ENCODE peak calls at places on chromosomes 2 and 18, in ten cellular contexts. G, X, K, U, E, H, N, C, Z and M are unnamed samples.
A peak's percentile ranks its signal among the peaks of the same experiment; 100 is the strongest.

GRCh38 chr2:224722250-224722649 is 6.1 kb upstream of the CCDC195 start:
- DNase-seq in G (no peak), X (no peak), K (no peak), U (no peak), E (peak; percentile 71), H (peak; percentile 77), N (no peak), C (no peak), Z (peak; percentile 6), M (peak; percentile 36)

GRCh38 chr2:104487381-104487780 is 366.5 kb upstream of the POU3F3 start:
- DNase-seq in G (no peak), X (no peak), K (peak; percentile 0), U (no peak), E (peak; percentile 4), H (peak; percentile 39), N (no peak), C (no peak), Z (no peak), M (no peak)

GRCh38 chr2:132615329-132616085 is 54.5 kb downstream of the LYPD1 start:
- DNase-seq in G (no peak), X (no peak), K (no peak), U (no peak), E (no peak), H (no peak), N (no peak), C (no peak), Z (no peak), M (no peak)

GRCh38 chr18:70373062-70373519 is 84.2 kb downstream of the SOCS6 start:
- DNase-seq in G (no peak), X (no peak), K (peak; percentile 92), U (peak; percentile 91), E (peak; percentile 96), H (peak; percentile 92), N (peak; percentile 52), C (no peak), Z (peak; percentile 87), M (peak; percentile 95)

GRCh38 chr2:137117385-137117784 is 352.0 kb downstream of the THSD7B start:
- DNase-seq in G (no peak), X (no peak), K (peak; percentile 36), U (no peak), E (peak; percentile 39), H (peak; percentile 10), N (no peak), C (no peak), Z (no peak), M (peak; percentile 6)

GRCh38 chr2:53460347-53460746 is 307.3 kb upstream of the CHAC2 start:
- DNase-seq in G (no peak), X (no peak), K (peak; percentile 15), U (no peak), E (peak; percentile 14), H (no peak), N (no peak), C (no peak), Z (no peak), M (no peak)

GRCh38 chr2:17543848-17544645 is 3.6 kb downstream of the VSNL1 start:
- DNase-seq in G (no peak), X (no peak), K (peak; percentile 88), U (no peak), E (peak; percentile 67), H (peak; percentile 65), N (no peak), C (no peak), Z (peak; percentile 52), M (no peak)

GRCh38 chr2:181892795-181893435 is 1.4 kb downstream of the ITPRID2 start:
- DNase-seq in G (no peak), X (no peak), K (peak; percentile 37), U (peak; percentile 48), E (peak; percentile 64), H (peak; percentile 60), N (no peak), C (no peak), Z (peak; percentile 72), M (no peak)

GRCh38 chr2:172095905-172096660 is 6.6 kb downstream of the DLX2 start:
- DNase-seq in G (no peak), X (no peak), K (no peak), U (no peak), E (peak; percentile 55), H (no peak), N (no peak), C (no peak), Z (peak; percentile 43), M (no peak)
- H3K4me3 ChIP-seq in G (no peak overlapping the region), X (peak overlapping the region; percentile 42), K (peak overlapping the region; percentile 50), U (peak overlapping the region; percentile 81), E (peak overlapping the region; percentile 90), H (peak overlapping the region; percentile 65), N (peak overlapping the region; percentile 67), C (peak overlapping the region; percentile 64), Z (peak overlapping the region; percentile 72), M (peak overlapping the region; percentile 58)

GRCh38 chr2:10423400-10423774 is 24.7 kb downstream of the ODC1 start:
- DNase-seq in G (no peak), X (no peak), K (no peak), U (no peak), E (no peak), H (no peak), N (no peak), C (no peak), Z (no peak), M (no peak)

GRCh38 chr2:10424051-10424450 is 24.1 kb downstream of the ODC1 start:
- DNase-seq in G (no peak), X (no peak), K (no peak), U (peak; percentile 42), E (peak; percentile 39), H (peak; percentile 70), N (no peak), C (no peak), Z (no peak), M (no peak)

GRCh38 chr2:10425656-10426055 is 22.5 kb downstream of the ODC1 start:
- DNase-seq in G (no peak), X (no peak), K (no peak), U (no peak), E (no peak), H (no peak), N (no peak), C (no peak), Z (no peak), M (no peak)

GRCh38 chr2:10426726-10427567 is 21.2 kb downstream of the ODC1 start:
- DNase-seq in G (no peak), X (no peak), K (no peak), U (no peak), E (peak; percentile 38), H (no peak), N (no peak), C (no peak), Z (no peak), M (no peak)

GRCh38 chr2:10424916-10425505 is 23.1 kb downstream of the ODC1 start:
- DNase-seq in G (no peak), X (no peak), K (no peak), U (no peak), E (no peak), H (no peak), N (no peak), C (peak; percentile 35), Z (no peak), M (no peak)
- H3K4me3 ChIP-seq in G (no peak overlapping the region), X (no peak overlapping the region), K (no peak overlapping the region), U (no peak overlapping the region), E (no peak overlapping the region), H (no peak overlapping the region), N (no peak overlapping the region), C (no peak overlapping the region), Z (no peak overlapping the region), M (no peak overlapping the region)

GRCh38 chr2:68766378-68766845 is 31.8 kb downstream of the ARHGAP25 start:
- DNase-seq in G (peak; percentile 69), X (no peak), K (peak; percentile 86), U (no peak), E (no peak), H (peak; percentile 67), N (no peak), C (no peak), Z (no peak), M (peak; percentile 41)
- H3K4me3 ChIP-seq in G (no peak overlapping the region), X (no peak overlapping the region), K (no peak overlapping the region), U (no peak overlapping the region), E (no peak overlapping the region), H (no peak overlapping the region), N (no peak overlapping the region), C (no peak overlapping the region), Z (no peak overlapping the region), M (no peak overlapping the region)

GRCh38 chr18:49645836-49646235 is 84.0 kb downstream of the LIPG start:
- DNase-seq in G (peak; percentile 58), X (no peak), K (no peak), U (no peak), E (peak; percentile 79), H (peak; percentile 58), N (no peak), C (peak; percentile 82), Z (peak; percentile 42), M (no peak)
- H3K4me3 ChIP-seq in G (no peak overlapping the region), X (no peak overlapping the region), K (no peak overlapping the region), U (peak overlapping the region; percentile 22), E (peak overlapping the region; percentile 53), H (peak overlapping the region; percentile 16), N (no peak overlapping the region), C (no peak overlapping the region), Z (peak overlapping the region; percentile 31), M (no peak overlapping the region)

GRCh38 chr2:27159271-27159670 is 10.5 kb downstream of the TCF23 start:
- DNase-seq in G (no peak), X (no peak), K (no peak), U (no peak), E (no peak), H (no peak), N (no peak), C (no peak), Z (no peak), M (no peak)

GRCh38 chr2:27164960-27165763 is 16.4 kb downstream of the TCF23 start:
- DNase-seq in G (no peak), X (no peak), K (no peak), U (no peak), E (no peak), H (no peak), N (no peak), C (no peak), Z (no peak), M (no peak)

GRCh38 chr2:27156739-27157475 is 8.1 kb downstream of the TCF23 start:
- DNase-seq in G (no peak), X (no peak), K (no peak), U (no peak), E (no peak), H (no peak), N (no peak), C (no peak), Z (no peak), M (no peak)

GRCh38 chr2:27158468-27158867 is 9.7 kb downstream of the TCF23 start:
- DNase-seq in G (no peak), X (no peak), K (no peak), U (no peak), E (no peak), H (no peak), N (no peak), C (no peak), Z (no peak), M (no peak)

GRCh38 chr2:27162151-27163121 is 13.6 kb downstream of the TCF23 start:
- DNase-seq in G (no peak), X (no peak), K (no peak), U (no peak), E (peak; percentile 37), H (no peak), N (no peak), C (no peak), Z (peak; percentile 22), M (no peak)
- H3K4me3 ChIP-seq in G (no peak overlapping the region), X (no peak overlapping the region), K (no peak overlapping the region), U (no peak overlapping the region), E (no peak overlapping the region), H (no peak overlapping the region), N (peak overlapping the region; percentile 43), C (peak overlapping the region; percentile 28), Z (no peak overlapping the region), M (no peak overlapping the region)